ENCODE peak calls at places on chromosome 4, in seven cellular contexts. F is esophagus muscularis mucosa, M is gastrocnemius medialis, Y is A549, H is endothelial cell of umbilical vein, E is tibial nerve, D is H54. X is an unnamed sample.

GRCh38 chr4:120005091-120005490 is 61.6 kb downstream of the MAD2L1 start:
- DNase-seq in F (no peak), M (no peak), Y (no peak), H (no peak), E (no peak), D (no peak), X (no peak)

GRCh38 chr4:43512253-43512652 is 619.7 kb downstream of the GRXCR1 start:
- DNase-seq in F (no peak), M (no peak), Y (no peak), H (no peak), E (no peak), D (no peak), X (no peak)

GRCh38 chr4:182449186-182449880 is 206.1 kb downstream of the TENM3 start:
- DNase-seq in F (no peak), M (peak; percentile 23), Y (peak; percentile 13), H (peak; percentile 34), E (no peak), D (peak; percentile 23), X (no peak)

GRCh38 chr4:110475881-110476818 is at the start of gene ENPEP:
- DNase-seq in F (no peak), M (peak; percentile 27), Y (no peak), H (no peak), E (no peak), D (no peak), X (no peak)

GRCh38 chr4:24932831-24933230 is 20.0 kb upstream of the CCDC149 start:
- DNase-seq in F (no peak), M (no peak), Y (no peak), H (no peak), E (no peak), D (no peak), X (no peak)

GRCh38 chr4:140928880-140929279 is 172.7 kb upstream of the TBC1D9 start:
- DNase-seq in F (no peak), M (no peak), Y (no peak), H (no peak), E (no peak), D (no peak), X (no peak)

GRCh38 chr4:122666527-122667245 is 45.8 kb upstream of the IL21 start:
- DNase-seq in F (no peak), M (no peak), Y (peak; percentile 46), H (peak; percentile 71), E (no peak), D (peak; percentile 44), X (no peak)

GRCh38 chr4:150462743-150463142 is 119.2 kb upstream of the MAB21L2 start:
- DNase-seq in F (no peak), M (no peak), Y (peak; percentile 11), H (no peak), E (no peak), D (no peak), X (no peak)

GRCh38 chr4:83334425-83335241 is at the start of gene HPSE:
- DNase-seq in F (peak; percentile 92), M (peak; percentile 39), Y (peak; percentile 71), H (peak; percentile 56), E (peak; percentile 64), D (peak; percentile 51), X (peak; percentile 76)

GRCh38 chr4:109010534-109010933 is 247.7 kb upstream of the ETNPPL start:
- DNase-seq in F (no peak), M (no peak), Y (no peak), H (no peak), E (no peak), D (no peak), X (no peak)

GRCh38 chr4:76449824-76450223 is 14.8 kb downstream of the SHROOM3 start:
- DNase-seq in F (no peak), M (no peak), Y (no peak), H (no peak), E (no peak), D (no peak), X (no peak)

GRCh38 chr4:176778063-176778462 is 14.7 kb downstream of the VEGFC start:
- DNase-seq in F (no peak), M (no peak), Y (peak; percentile 48), H (peak; percentile 65), E (no peak), D (no peak), X (no peak)

GRCh38 chr4:138897818-138898226 is 117.8 kb upstream of the NOCT start:
- DNase-seq in F (no peak), M (peak; percentile 5), Y (peak; percentile 53), H (no peak), E (no peak), D (peak; percentile 14), X (no peak)

GRCh38 chr4:67084801-67085200 is 460.5 kb downstream of the CENPC start:
- DNase-seq in F (no peak), M (no peak), Y (no peak), H (no peak), E (no peak), D (no peak), X (no peak)

GRCh38 chr4:71290074-71290473 is 48.7 kb upstream of the SLC4A4 start:
- DNase-seq in F (no peak), M (no peak), Y (no peak), H (no peak), E (no peak), D (no peak), X (no peak)

GRCh38 chr4:81421346-81422218 is 50.1 kb downstream of the RASGEF1B start:
- DNase-seq in F (no peak), M (no peak), Y (no peak), H (no peak), E (no peak), D (no peak), X (peak; percentile 98)

GRCh38 chr4:80072607-80073361 is at the start of gene ANTXR2:
- DNase-seq in F (peak; percentile 96), M (peak; percentile 71), Y (peak; percentile 63), H (peak; percentile 84), E (peak; percentile 85), D (peak; percentile 59), X (peak; percentile 63)
- TF ChIP-seq POLR2A in F (no peak), M (peak; percentile 62), Y (peak; percentile 27), H (peak; percentile 78), E (peak; percentile 68), D (peak; percentile 77), X (peak; percentile 43)

DNA sequence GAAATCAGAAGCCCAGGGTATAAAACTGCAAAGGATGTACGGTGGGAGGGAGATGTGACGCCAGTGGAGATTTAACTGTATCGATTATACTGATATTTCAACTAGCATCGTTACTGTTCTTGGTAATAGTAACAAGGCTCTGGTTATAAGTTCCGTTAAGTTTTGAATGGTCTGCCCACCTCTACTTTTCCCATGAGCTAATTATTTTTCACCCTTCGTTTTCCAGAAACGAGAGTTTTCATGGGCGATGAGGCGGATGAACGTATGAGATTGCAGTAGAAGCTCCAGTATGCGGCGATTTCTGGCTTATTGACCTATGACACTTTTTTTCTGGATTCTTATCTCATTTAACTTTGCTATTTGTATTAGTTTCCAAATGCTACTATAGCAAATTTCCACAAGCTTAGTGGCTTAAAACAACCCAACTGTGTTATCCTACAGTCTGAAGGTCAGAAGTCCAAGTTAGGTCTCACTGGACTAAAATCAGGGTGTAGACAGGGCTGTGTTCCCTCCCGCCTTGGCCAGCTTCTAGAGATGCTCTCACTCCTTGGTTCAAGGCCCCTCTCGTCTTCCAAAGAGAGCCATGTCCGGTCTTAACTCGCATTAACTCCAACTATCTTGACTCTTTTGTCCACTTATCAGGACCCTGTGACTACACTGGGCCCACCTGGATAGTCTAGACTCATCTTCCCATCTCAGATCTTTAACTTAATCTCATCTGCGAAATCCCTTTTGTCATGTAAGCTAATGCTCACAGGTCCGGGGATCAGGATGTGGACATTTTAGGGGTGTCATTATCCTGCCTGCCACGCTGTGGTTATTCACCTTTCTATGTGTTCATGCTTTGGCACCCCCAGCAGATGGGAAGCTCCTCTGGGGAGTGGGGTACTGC is 122.5 kb downstream of the IRF2 start:
- DNase-seq in F (no peak), M (no peak), Y (no peak), H (no peak), E (no peak), D (no peak), X (no peak)
- TF ChIP-seq POLR2A in F (no peak), M (no peak), Y (no peak), H (no peak), E (no peak), D (no peak), X (no peak)

DNA sequence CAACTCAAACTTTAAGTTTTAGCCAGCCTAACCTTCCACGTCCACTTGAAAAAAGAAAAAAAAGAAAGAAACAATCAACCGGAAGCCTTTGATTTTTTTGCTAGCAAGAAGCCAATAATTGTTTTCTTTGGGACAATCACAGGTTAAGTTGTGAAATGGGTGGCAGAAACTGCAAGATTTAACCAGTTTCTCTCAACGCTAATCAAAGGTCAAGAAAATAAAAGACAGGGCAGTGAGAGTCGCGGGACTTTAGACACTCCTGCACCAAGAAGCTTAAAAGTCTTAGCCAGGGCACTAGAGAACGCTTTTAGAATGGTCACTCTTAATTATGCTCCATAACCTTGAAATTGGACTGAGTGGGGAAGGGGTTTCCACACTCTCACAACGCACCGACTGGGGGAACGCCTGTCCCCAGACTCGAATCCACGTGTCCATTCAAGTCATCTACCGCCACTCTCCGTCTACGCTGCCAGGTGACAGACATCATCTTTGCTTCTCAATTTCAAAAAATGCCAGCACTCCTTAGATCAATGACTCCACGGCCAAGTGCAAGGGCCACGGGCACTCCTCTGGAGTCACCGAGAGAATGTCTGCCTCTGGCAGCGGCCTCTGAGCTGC is 883 bp downstream of the ACSL1 start:
- DNase-seq in F (no peak), M (no peak), Y (no peak), H (peak; percentile 30), E (no peak), D (no peak), X (no peak)
- TF ChIP-seq POLR2A in F (no peak), M (peak; percentile 24), Y (no peak), H (no peak), E (no peak), D (no peak), X (no peak)

DNA sequence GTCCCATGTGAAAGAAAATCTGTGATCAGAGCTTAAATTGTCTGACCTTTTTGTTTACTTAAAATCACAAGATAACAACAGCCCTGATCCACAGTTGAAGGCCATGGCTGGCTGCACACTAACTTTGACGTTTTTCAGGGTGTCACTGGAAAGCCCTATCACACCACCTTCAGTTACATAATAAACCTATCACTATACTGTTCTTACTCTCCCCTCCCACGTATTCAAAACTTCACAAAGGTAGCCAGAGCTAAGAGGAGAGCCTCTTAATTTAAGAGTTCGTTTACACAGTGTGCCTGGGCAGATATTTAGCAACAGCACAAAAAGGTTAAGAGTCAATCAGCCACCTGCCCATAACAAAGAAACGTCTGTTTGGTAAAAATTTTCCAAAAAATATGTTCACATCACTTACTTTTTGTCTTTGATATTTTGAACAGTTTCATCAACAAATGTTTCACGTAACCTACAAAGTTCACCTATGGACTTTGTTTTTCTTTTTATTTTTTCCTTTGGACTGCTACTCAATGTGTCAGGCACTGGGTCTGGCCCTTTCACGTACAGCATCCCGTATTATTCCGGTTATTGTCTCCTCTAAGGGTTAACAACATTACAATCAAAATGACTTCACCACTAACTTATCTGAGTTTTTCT is 25.0 kb downstream of the RFC1 start:
- DNase-seq in F (no peak), M (no peak), Y (no peak), H (no peak), E (no peak), D (no peak), X (no peak)
- TF ChIP-seq POLR2A in F (no peak), M (no peak), Y (no peak), H (no peak), E (no peak), D (no peak), X (no peak)

GRCh38 chr4:40687676-40688389 is 58.2 kb upstream of the RBM47 start:
- DNase-seq in F (no peak), M (no peak), Y (no peak), H (no peak), E (no peak), D (no peak), X (no peak)
- TF ChIP-seq POLR2A in F (no peak), M (no peak), Y (no peak), H (no peak), E (no peak), D (no peak), X (no peak)

X was measured in erythroblast.